ENCODE peak calls at places on chromosomes 16 and 17, in five cellular contexts. V, R, Z, S and D are unnamed samples.

GRCh38 chr16:64791756-64792155 is 330.1 kb downstream of the CDH11 start:
- DNase-seq in V (no peak), R (no peak), Z (no peak), S (no peak), D (no peak)

GRCh38 chr17:18257747-18258355 is 687 bp downstream of the FLII start:
- DNase-seq in V (peak), R (no peak), Z (no peak), S (peak), D (peak)

GRCh38 chr16:56667581-56668571 is at the start of gene MT1G:
- DNase-seq in V (no peak), R (no peak), Z (peak), S (no peak), D (peak)

GRCh38 chr17:39212200-39212810 is 12.2 kb downstream of the RPL19 start:
- DNase-seq in V (no peak), R (no peak), Z (no peak), S (no peak), D (peak)

GRCh38 chr16:85445779-85446222 is 167.3 kb upstream of the GSE1 start:
- DNase-seq in V (no peak), R (no peak), Z (no peak), S (no peak), D (no peak)

GRCh38 chr17:77493238-77493812 is 352.6 kb downstream of the SEC14L1 start:
- DNase-seq in V (no peak), R (no peak), Z (no peak), S (no peak), D (no peak)

GRCh38 chr16:66274335-66275110 is 92.0 kb upstream of the CDH5 start:
- DNase-seq in V (no peak), R (no peak), Z (no peak), S (no peak), D (peak)

GRCh38 chr17:4583796-4584124 is 569 bp upstream of the SMTNL2 start:
- DNase-seq in V (peak), R (no peak), Z (peak), S (no peak), D (peak)

GRCh38 chr16:85385463-85386331 is 227.4 kb upstream of the GSE1 start:
- DNase-seq in V (no peak), R (no peak), Z (peak), S (no peak), D (no peak)

GRCh38 chr17:19719365-19720209 is 3.2 kb upstream of the SLC47A2 start:
- DNase-seq in V (no peak), R (no peak), Z (no peak), S (peak), D (peak)

GRCh38 chr17:61856078-61856477 is 7.2 kb downstream of the BRIP1 start:
- DNase-seq in V (no peak), R (no peak), Z (no peak), S (no peak), D (no peak)

GRCh38 chr17:3861761-3862681 is 16.0 kb upstream of the NCBP3 start:
- DNase-seq in V (no peak), R (no peak), Z (no peak), S (no peak), D (no peak)

GRCh38 chr16:11302977-11303376 is 21.8 kb upstream of the PRM1 start:
- DNase-seq in V (no peak), R (no peak), Z (no peak), S (no peak), D (no peak)

GRCh38 chr16:4609200-4610010 is 5.3 kb downstream of the UBALD1 start:
- DNase-seq in V (no peak), R (no peak), Z (no peak), S (no peak), D (no peak)

GRCh38 chr17:70484050-70484449 is 314.7 kb downstream of the KCNJ2 start:
- DNase-seq in V (no peak), R (no peak), Z (no peak), S (no peak), D (no peak)

GRCh38 chr17:19248923-19249574 is 11.9 kb downstream of the EPN2 start:
- DNase-seq in V (peak), R (no peak), Z (no peak), S (peak), D (no peak)

GRCh38 chr17:58753026-58753425 is 2.6 kb upstream of the PPM1E start:
- DNase-seq in V (no peak), R (no peak), Z (no peak), S (no peak), D (no peak)

GRCh38 chr17:58757162-58757613 is 1.5 kb downstream of the PPM1E start:
- DNase-seq in V (no peak), R (no peak), Z (no peak), S (no peak), D (no peak)

GRCh38 chr17:58756246-58757161 is 850 bp downstream of the PPM1E start:
- DNase-seq in V (peak), R (peak), Z (peak), S (peak), D (peak)

GRCh38 chr17:58755577-58756245 is at the start of gene PPM1E:
- DNase-seq in V (peak), R (peak), Z (peak), S (peak), D (peak)

DNA sequence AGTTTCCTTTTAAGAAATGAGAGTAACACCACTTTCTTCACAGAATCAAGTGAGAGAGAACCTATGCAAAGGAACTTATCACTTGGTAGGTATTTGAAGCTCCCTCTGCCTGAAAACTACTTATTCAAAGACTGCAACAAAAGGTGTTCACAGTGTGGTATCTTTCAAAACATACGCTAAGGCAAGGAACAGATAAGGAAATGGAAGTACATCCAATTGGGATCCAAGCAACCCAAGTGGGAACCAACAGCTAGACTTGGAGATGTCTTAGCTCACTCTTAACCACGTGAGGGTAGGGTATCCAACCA is 431 bp upstream of the PPM1E start:
- DNase-seq in V (no peak), R (no peak), Z (no peak), S (no peak), D (no peak)
- H2BK12ac ChIP-seq in V (no peak), R (no peak), Z (no peak), S (no peak), D (no peak)

GRCh38 chr17:48258317-48258716 is 150.8 kb downstream of the SNX11 start:
- DNase-seq in V (peak), R (no peak), Z (no peak), S (no peak), D (no peak)
- H2BK12ac ChIP-seq in V (no peak), R (no peak), Z (no peak), S (no peak), D (no peak)

GRCh38 chr17:57953703-57954420 is 1.4 kb downstream of the CUEDC1 start:
- DNase-seq in V (no peak), R (no peak), Z (no peak), S (no peak), D (no peak)

GRCh38 chr17:57955183-57955952 is at the start of gene CUEDC1:
- DNase-seq in V (peak), R (peak), Z (peak), S (peak), D (peak)

GRCh38 chr17:57953219-57953618 is 2.0 kb downstream of the CUEDC1 start:
- DNase-seq in V (no peak), R (no peak), Z (no peak), S (no peak), D (no peak)

GRCh38 chr17:57956311-57957119 is 1.3 kb upstream of the CUEDC1 start:
- DNase-seq in V (no peak), R (no peak), Z (peak), S (no peak), D (peak)

DNA sequence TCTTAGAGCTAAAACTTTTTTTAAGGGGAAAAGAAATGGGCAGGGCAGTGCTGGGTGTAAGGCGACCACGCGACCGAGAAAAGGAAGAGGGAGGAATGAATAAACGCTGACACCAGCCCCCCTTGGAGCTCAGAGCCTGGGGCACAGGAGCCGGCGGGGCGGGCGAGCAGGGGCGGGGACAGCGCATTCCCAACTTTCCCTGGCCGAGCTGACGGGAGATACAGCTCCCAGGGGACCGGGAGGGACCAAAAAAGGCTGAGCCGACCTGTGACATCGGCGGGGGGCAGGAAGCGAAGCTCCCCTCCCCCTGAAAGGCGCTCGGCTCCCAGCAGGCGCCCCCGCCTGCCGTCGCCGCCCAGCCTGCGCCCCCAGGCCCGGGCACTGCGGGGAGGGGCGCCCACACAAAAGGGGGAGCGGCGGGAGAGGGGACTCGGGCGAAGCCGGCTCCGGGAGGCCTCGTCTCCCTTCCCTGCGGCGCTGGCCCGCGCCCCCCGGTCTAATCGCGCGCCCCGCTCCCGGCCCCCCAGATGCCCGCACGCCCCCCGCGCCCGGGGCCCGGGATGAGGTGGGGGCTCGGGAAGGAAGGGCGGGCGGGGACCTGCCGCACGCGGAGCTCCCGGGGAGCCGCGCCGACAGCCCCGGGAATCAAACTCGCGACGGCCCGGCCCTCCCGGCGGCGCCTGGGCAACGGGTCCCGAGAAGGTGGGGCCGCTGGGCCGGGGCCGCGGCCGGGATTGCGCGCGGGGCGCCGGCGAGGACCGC is 610 bp downstream of the CUEDC1 start:
- DNase-seq in V (peak), R (peak), Z (peak), S (no peak), D (peak)
- H2BK12ac ChIP-seq in V (peak), R (no peak), Z (no peak), S (peak), D (no peak)

GRCh38 chr17:41212524-41213169 is 13.8 kb upstream of the KRTAP9-2 start:
- DNase-seq in V (no peak), R (no peak), Z (no peak), S (no peak), D (no peak)

GRCh38 chr17:41215681-41216080 is 10.8 kb upstream of the KRTAP9-2 start:
- DNase-seq in V (no peak), R (no peak), Z (no peak), S (no peak), D (no peak)

GRCh38 chr17:41211845-41212466 is 14.5 kb upstream of the KRTAP9-2 start:
- DNase-seq in V (no peak), R (no peak), Z (no peak), S (no peak), D (no peak)
- H2BK12ac ChIP-seq in V (no peak), R (no peak), Z (no peak), S (no peak), D (no peak)

GRCh38 chr17:79203657-79204056 is 129.0 kb downstream of the ENGASE start:
- DNase-seq in V (no peak), R (no peak), Z (no peak), S (no peak), D (no peak)
- H2BK12ac ChIP-seq in V (no peak), R (no peak), Z (no peak), S (no peak), D (no peak)

GRCh38 chr17:773467-774319 is 8.4 kb downstream of the GLOD4 start:
- DNase-seq in V (no peak), R (peak), Z (no peak), S (no peak), D (no peak)
- H2BK12ac ChIP-seq in V (no peak), R (no peak), Z (no peak), S (no peak), D (no peak)

GRCh38 chr17:43349142-43349541 is 49.7 kb upstream of the ARL4D start:
- DNase-seq in V (no peak), R (no peak), Z (no peak), S (no peak), D (no peak)
- H2BK12ac ChIP-seq in V (no peak), R (no peak), Z (no peak), S (no peak), D (no peak)

DNA sequence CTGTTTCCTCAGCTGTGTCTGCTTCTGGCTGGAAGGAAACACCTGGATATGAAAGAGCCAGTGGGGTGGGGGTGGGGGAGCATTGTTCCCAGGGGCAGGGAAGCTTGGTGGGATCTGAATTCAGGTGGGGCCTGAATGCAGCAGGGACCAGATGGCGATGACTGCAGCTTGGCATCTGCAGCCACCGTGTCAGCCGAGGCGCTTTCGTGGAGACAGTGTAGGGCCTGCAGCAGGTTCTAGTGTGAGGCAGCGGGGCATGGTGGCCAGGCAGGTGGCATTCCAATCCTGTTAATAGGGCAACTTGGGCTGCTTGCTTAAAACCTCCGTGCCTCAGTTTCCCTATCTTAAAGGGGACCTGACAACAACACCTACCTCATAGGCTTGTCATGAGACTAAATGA is 1.7 kb downstream of the PIK3R6 start:
- DNase-seq in V (no peak), R (no peak), Z (no peak), S (no peak), D (no peak)
- H2BK12ac ChIP-seq in V (no peak), R (no peak), Z (no peak), S (no peak), D (no peak)

DNA sequence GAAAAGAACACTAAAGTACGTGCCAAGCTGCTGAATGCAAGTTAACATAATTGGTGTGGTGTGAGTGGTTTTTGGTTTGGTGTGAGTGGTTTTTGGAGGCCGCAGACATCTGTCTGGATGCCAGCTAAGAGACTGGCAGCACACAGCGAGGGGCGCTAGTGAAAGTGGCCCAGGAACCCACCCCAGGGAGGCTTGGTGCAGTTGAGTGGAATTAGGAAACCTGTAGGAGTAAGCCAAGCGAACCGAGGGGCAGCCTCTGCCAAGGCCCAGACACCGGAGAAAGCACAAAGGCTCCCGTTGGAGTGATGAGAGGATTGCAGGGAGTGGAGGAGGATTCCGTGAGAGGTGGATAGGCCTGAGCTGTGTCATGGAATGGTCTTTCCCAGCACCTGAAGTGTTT is 24.6 kb upstream of the SLC5A11 start:
- DNase-seq in V (no peak), R (no peak), Z (no peak), S (no peak), D (no peak)
- H2BK12ac ChIP-seq in V (no peak), R (no peak), Z (no peak), S (no peak), D (no peak)